ENCODE peak calls at places on chromosomes 4 and X, in five cellular contexts. W is adrenal gland, J is lower leg skin, G is upper lobe of left lung, D is body of pancreas. K is an unnamed sample.

GRCh38 chrX:12956704-12957541 is 18.0 kb upstream of the TMSB4X start:
- DNase-seq in D (no peak), J (peak; percentile 68), W (no peak), G (no peak), K (no peak)

GRCh38 chrX:100768679-100769338 is 36.9 kb upstream of the SYTL4 start:
- DNase-seq in W (peak; percentile 84), D (peak; percentile 89), G (no peak), J (peak; percentile 97), K (peak; percentile 83)

GRCh38 chrX:30649859-30650258 is 3.4 kb upstream of the GK start:
- DNase-seq in W (no peak), D (no peak), G (no peak), J (no peak), K (no peak)

GRCh38 chrX:45935408-45935807 is 609.8 kb downstream of the ZNF674 start:
- DNase-seq in W (no peak), D (no peak), G (no peak), J (no peak), K (no peak)

GRCh38 chr4:3773552-3774001 is 7.4 kb downstream of the ADRA2C start:
- DNase-seq in W (no peak), D (no peak), J (no peak), G (no peak), K (no peak)

GRCh38 chr4:122661176-122661575 is 40.3 kb upstream of the IL21 start:
- DNase-seq in D (no peak), W (no peak), G (no peak), J (no peak), K (no peak)

GRCh38 chr4:23455482-23455881 is 434.4 kb downstream of the PPARGC1A start:
- DNase-seq in G (no peak), J (no peak), W (peak; percentile 17), D (peak; percentile 16), K (no peak)

GRCh38 chrX:113370001-113370400 is 529.4 kb upstream of the AMOT start:
- DNase-seq in W (no peak), D (no peak), J (no peak), G (no peak), K (no peak)

GRCh38 chr4:73856518-73856917 is 3.4 kb downstream of the PF4V1 start:
- DNase-seq in G (no peak), W (no peak), J (no peak), D (no peak), K (no peak)

GRCh38 chr4:88967883-88968316 is 89.1 kb downstream of the FAM13A start:
- DNase-seq in W (no peak), J (no peak), G (no peak), D (no peak), K (no peak)

GRCh38 chr4:16761031-16761430 is 137.4 kb downstream of the LDB2 start:
- DNase-seq in W (no peak), G (no peak), D (no peak), J (no peak), K (no peak)

GRCh38 chr4:82360298-82361177 is 13.3 kb downstream of the HNRNPD start:
- DNase-seq in J (no peak), D (no peak), W (no peak), G (no peak), K (no peak)

GRCh38 chr4:19659131-19659530 is 592.6 kb upstream of the SLIT2 start:
- DNase-seq in G (no peak), J (no peak), D (no peak), W (no peak), K (no peak)

GRCh38 chr4:114087596-114088230 is 108.3 kb upstream of the ARSJ start:
- DNase-seq in W (no peak), G (no peak), J (no peak), D (no peak), K (no peak)

GRCh38 chr4:77785669-77786068 is 33.5 kb downstream of the CNOT6L start:
- DNase-seq in G (no peak), J (no peak), D (no peak), W (no peak), K (no peak)
- TF ChIP-seq POLR2A in G (no peak), J (no peak), D (no peak), W (no peak), K (no peak)

GRCh38 chr4:128461300-128462103 is 173.9 kb upstream of the PGRMC2 start:
- DNase-seq in G (no peak), D (no peak), J (no peak), W (peak; percentile 79), K (no peak)
- H3K4me3 ChIP-seq in G (no peak overlapping the region), D (no peak overlapping the region), J (no peak overlapping the region), W (no peak overlapping the region), K (no peak overlapping the region)

GRCh38 chr4:38414410-38414809 is 249.6 kb upstream of the KLF3 start:
- DNase-seq in D (no peak), G (no peak), J (no peak), W (no peak), K (no peak)
- TF ChIP-seq POLR2A in D (no peak), G (no peak), J (no peak), W (no peak), K (no peak)

GRCh38 chrX:68432648-68433047 is 647 bp downstream of the OPHN1 start:
- DNase-seq in G (no peak), W (peak; percentile 14), D (no peak), J (no peak), K (no peak)

GRCh38 chrX:68429216-68429615 is 4.1 kb downstream of the OPHN1 start:
- DNase-seq in G (no peak), W (no peak), D (no peak), J (no peak), K (no peak)

GRCh38 chrX:68433981-68434299 is 645 bp upstream of the OPHN1 start:
- DNase-seq in G (no peak), J (no peak), D (no peak), W (no peak), K (no peak)

GRCh38 chrX:68433155-68433980 is at the start of gene OPHN1:
- DNase-seq in W (peak; percentile 79), J (peak; percentile 94), D (peak; percentile 74), G (peak; percentile 89), K (peak; percentile 57)

DNA sequence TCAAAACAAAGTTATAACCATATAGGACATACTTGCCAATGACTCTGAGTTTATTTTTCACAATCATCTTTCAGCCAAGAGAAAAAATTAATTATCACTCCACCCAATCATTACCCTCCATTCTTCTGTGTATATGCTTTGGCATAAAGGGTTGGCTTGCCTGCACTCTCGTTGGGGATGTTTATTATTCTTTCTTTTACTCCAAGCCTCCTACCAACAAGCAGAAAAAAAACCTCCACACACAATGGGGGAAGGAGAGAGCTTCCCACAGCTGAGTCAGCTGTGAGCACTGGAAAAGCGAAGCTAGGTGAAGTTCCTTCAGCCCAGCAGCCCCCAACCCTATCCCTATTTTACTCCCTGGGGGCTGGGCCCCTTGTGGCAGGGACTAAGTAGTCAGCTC is 1.5 kb downstream of the OPHN1 start:
- DNase-seq in W (no peak), D (no peak), J (no peak), G (no peak), K (no peak)
- H3K4me3 ChIP-seq in W (no peak overlapping the region), D (no peak overlapping the region), J (no peak overlapping the region), G (peak overlapping the region; percentile 61), K (no peak overlapping the region)

GRCh38 chr4:41715155-41715554 is 33.4 kb downstream of the PHOX2B start:
- DNase-seq in D (no peak), J (no peak), G (no peak), W (no peak), K (no peak)
- TF ChIP-seq POLR2A in D (no peak), J (no peak), G (no peak), W (no peak), K (no peak)

GRCh38 chrX:131818297-131818936 is 204.7 kb upstream of the STK26 start:
- DNase-seq in W (no peak), D (no peak), G (no peak), J (no peak), K (no peak)

GRCh38 chrX:131816551-131817136 is 206.5 kb upstream of the STK26 start:
- DNase-seq in W (peak; percentile 72), G (no peak), J (peak; percentile 92), D (no peak), K (peak; percentile 85)

DNA sequence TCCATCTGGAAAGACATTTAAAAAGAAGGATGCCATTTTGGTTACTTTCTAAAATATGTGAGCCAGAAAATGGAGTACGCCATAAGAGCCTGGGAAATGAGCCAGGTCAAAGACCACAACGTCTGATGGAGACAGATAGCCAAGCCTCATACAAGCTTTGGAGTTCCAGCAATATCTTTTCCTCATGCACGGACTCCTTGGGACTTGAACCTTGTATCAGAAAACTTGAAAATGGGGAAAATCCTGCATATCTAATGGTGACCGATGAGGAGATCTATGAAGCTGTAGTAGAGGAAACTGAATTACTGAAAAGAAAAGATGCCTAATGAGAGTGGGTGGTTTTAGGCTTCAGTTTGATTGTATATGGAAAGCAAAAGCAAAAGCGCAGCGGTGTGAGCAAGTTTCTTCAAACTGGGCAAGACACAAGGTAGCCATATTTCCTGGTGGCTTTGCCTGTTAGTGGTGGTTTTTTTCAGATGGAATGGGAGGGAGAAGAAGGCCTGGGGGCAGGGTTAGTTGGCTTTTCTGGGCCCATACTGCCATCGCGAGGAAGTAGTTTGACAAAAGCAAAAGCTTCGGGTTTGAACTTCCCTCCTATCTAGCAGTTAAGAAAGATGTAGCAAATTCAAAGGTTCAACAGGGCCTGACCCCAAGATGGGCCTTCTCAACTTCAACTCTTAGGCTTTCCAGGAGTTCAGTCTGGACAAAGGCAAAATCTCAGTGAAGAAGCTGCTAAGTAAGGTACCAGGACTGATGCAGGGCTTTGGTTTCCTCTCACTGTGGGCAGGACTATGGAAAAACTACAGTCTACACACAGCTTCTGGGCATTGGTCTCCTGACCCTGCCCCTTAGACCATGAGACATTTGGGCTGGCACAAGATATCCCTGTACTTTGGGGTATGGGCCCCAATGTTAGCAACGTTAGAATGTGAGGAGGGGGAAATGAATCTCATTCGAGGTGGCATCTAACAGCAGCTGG is 210.0 kb upstream of the STK26 start:
- DNase-seq in D (no peak), W (peak; percentile 80), G (no peak), J (peak; percentile 93), K (peak; percentile 87)
- H3K4me3 ChIP-seq in D (no peak overlapping the region), W (no peak overlapping the region), G (peak overlapping the region; percentile 31), J (no peak overlapping the region), K (peak overlapping the region; percentile 49)

GRCh38 chr4:163558539-163559044 is 64.1 kb downstream of the TMA16 start:
- DNase-seq in D (no peak), G (no peak), J (no peak), W (peak; percentile 16), K (no peak)
- TF ChIP-seq POLR2A in D (no peak), G (no peak), J (no peak), W (no peak), K (no peak)

GRCh38 chr4:185541251-185541671 is 6.0 kb upstream of the PDLIM3 start:
- DNase-seq in W (peak; percentile 26), J (no peak), D (no peak), G (peak; percentile 87), K (peak; percentile 57)

GRCh38 chr4:185538806-185539205 is 3.5 kb upstream of the PDLIM3 start:
- DNase-seq in W (no peak), D (no peak), G (no peak), J (no peak), K (no peak)

GRCh38 chr4:185540040-185540439 is 4.7 kb upstream of the PDLIM3 start:
- DNase-seq in J (no peak), W (no peak), G (no peak), D (no peak), K (no peak)

GRCh38 chr4:185542626-185543336 is 7.5 kb upstream of the PDLIM3 start:
- DNase-seq in D (no peak), G (no peak), J (no peak), W (peak; percentile 51), K (no peak)

GRCh38 chr4:185540487-185541125 is 5.3 kb upstream of the PDLIM3 start:
- DNase-seq in D (no peak), J (no peak), W (no peak), G (no peak), K (no peak)
- H3K4me3 ChIP-seq in D (no peak overlapping the region), J (no peak overlapping the region), W (no peak overlapping the region), G (no peak overlapping the region), K (no peak overlapping the region)